ENCODE peak calls at places on chromosomes 3 and 15, in seven cellular contexts. One of them, this sample, is unnamed.
A peak's percentile ranks its signal among the peaks of the same experiment; 100 is the strongest.

GRCh38 chr3:183844606-183845005 is 19.2 kb upstream of the MAP6D1 start:
- DNase-seq in Calu3: no peak
- DNase-seq in fibroblast of pulmonary artery: peak; percentile 76
- DNase-seq in GM23338: no peak
- DNase-seq in right atrium auricular region: no peak
- DNase-seq in WERI-Rb-1: no peak
- DNase-seq in OCI-LY7: no peak
- DNase-seq in this sample: no peak

GRCh38 chr15:58229297-58229768 is 91.2 kb downstream of the AQP9 start:
- DNase-seq in Calu3: no peak
- DNase-seq in fibroblast of pulmonary artery: no peak
- DNase-seq in GM23338: peak; percentile 73
- DNase-seq in right atrium auricular region: no peak
- DNase-seq in WERI-Rb-1: no peak
- DNase-seq in OCI-LY7: no peak
- DNase-seq in this sample: peak; percentile 76

GRCh38 chr3:112633757-112634156 is 7.2 kb downstream of the CCDC80 start:
- DNase-seq in Calu3: no peak
- DNase-seq in fibroblast of pulmonary artery: no peak
- DNase-seq in GM23338: no peak
- DNase-seq in right atrium auricular region: no peak
- DNase-seq in WERI-Rb-1: no peak
- DNase-seq in OCI-LY7: no peak
- DNase-seq in this sample: no peak

GRCh38 chr3:122678496-122678895 is 2.1 kb upstream of the PARP14 start:
- DNase-seq in Calu3: no peak
- DNase-seq in fibroblast of pulmonary artery: no peak
- DNase-seq in GM23338: no peak
- DNase-seq in right atrium auricular region: no peak
- DNase-seq in WERI-Rb-1: no peak
- DNase-seq in OCI-LY7: no peak
- DNase-seq in this sample: no peak

GRCh38 chr3:72997421-72997961 is 880 bp downstream of the PPP4R2 start:
- DNase-seq in Calu3: peak; percentile 26
- DNase-seq in fibroblast of pulmonary artery: peak; percentile 69
- DNase-seq in GM23338: peak; percentile 75
- DNase-seq in right atrium auricular region: no peak
- DNase-seq in WERI-Rb-1: peak; percentile 22
- DNase-seq in OCI-LY7: peak; percentile 68
- DNase-seq in this sample: peak; percentile 68

GRCh38 chr3:8441969-8442559 is 59.6 kb upstream of the LMCD1 start:
- DNase-seq in Calu3: peak; percentile 28
- DNase-seq in fibroblast of pulmonary artery: peak; percentile 86
- DNase-seq in GM23338: peak; percentile 95
- DNase-seq in right atrium auricular region: no peak
- DNase-seq in WERI-Rb-1: no peak
- DNase-seq in OCI-LY7: peak; percentile 12
- DNase-seq in this sample: peak; percentile 79

GRCh38 chr3:56207913-56208312 is 260.4 kb downstream of the ERC2 start:
- DNase-seq in Calu3: no peak
- DNase-seq in fibroblast of pulmonary artery: no peak
- DNase-seq in GM23338: no peak
- DNase-seq in right atrium auricular region: no peak
- DNase-seq in WERI-Rb-1: no peak
- DNase-seq in OCI-LY7: no peak
- DNase-seq in this sample: no peak

GRCh38 chr3:184186184-184186901 is at the start of gene ABCF3:
- DNase-seq in Calu3: no peak
- DNase-seq in fibroblast of pulmonary artery: peak; percentile 56
- DNase-seq in GM23338: no peak
- DNase-seq in right atrium auricular region: peak; percentile 73
- DNase-seq in WERI-Rb-1: no peak
- DNase-seq in OCI-LY7: peak; percentile 28
- DNase-seq in this sample: no peak

GRCh38 chr3:177322846-177323245 is 125.6 kb upstream of the TBL1XR1 start:
- DNase-seq in Calu3: no peak
- DNase-seq in fibroblast of pulmonary artery: no peak
- DNase-seq in GM23338: no peak
- DNase-seq in right atrium auricular region: no peak
- DNase-seq in WERI-Rb-1: no peak
- DNase-seq in OCI-LY7: no peak
- DNase-seq in this sample: no peak

GRCh38 chr3:72344256-72345046 is 503.8 kb downstream of the SHQ1 start:
- DNase-seq in Calu3: no peak
- DNase-seq in fibroblast of pulmonary artery: no peak
- DNase-seq in GM23338: no peak
- DNase-seq in right atrium auricular region: no peak
- DNase-seq in WERI-Rb-1: no peak
- DNase-seq in OCI-LY7: no peak
- DNase-seq in this sample: peak; percentile 33

GRCh38 chr3:190261740-190262139 is 60.5 kb downstream of the CLDN1 start:
- DNase-seq in Calu3: no peak
- DNase-seq in fibroblast of pulmonary artery: no peak
- DNase-seq in GM23338: no peak
- DNase-seq in right atrium auricular region: no peak
- DNase-seq in WERI-Rb-1: no peak
- DNase-seq in OCI-LY7: no peak
- DNase-seq in this sample: no peak

GRCh38 chr15:34725565-34725964 is 29.2 kb downstream of the GJD2 start:
- DNase-seq in Calu3: no peak
- DNase-seq in fibroblast of pulmonary artery: no peak
- DNase-seq in GM23338: no peak
- DNase-seq in right atrium auricular region: no peak
- DNase-seq in WERI-Rb-1: no peak
- DNase-seq in OCI-LY7: no peak
- DNase-seq in this sample: no peak

GRCh38 chr3:98540346-98540745 is 8.6 kb downstream of the GPR15 start:
- DNase-seq in Calu3: no peak
- DNase-seq in fibroblast of pulmonary artery: no peak
- DNase-seq in GM23338: no peak
- DNase-seq in right atrium auricular region: no peak
- DNase-seq in WERI-Rb-1: no peak
- DNase-seq in OCI-LY7: peak; percentile 85
- DNase-seq in this sample: no peak

GRCh38 chr3:168141405-168141993 is 45.8 kb upstream of the GOLIM4 start:
- DNase-seq in Calu3: no peak
- DNase-seq in fibroblast of pulmonary artery: no peak
- DNase-seq in GM23338: no peak
- DNase-seq in right atrium auricular region: no peak
- DNase-seq in WERI-Rb-1: no peak
- DNase-seq in OCI-LY7: peak; percentile 11
- DNase-seq in this sample: no peak

GRCh38 chr15:100727291-100727851 is 125.0 kb downstream of the ASB7 start:
- DNase-seq in Calu3: peak; percentile 40
- DNase-seq in fibroblast of pulmonary artery: peak; percentile 83
- DNase-seq in GM23338: peak; percentile 8
- DNase-seq in right atrium auricular region: peak; percentile 50
- DNase-seq in WERI-Rb-1: no peak
- DNase-seq in OCI-LY7: no peak
- DNase-seq in this sample: no peak

GRCh38 chr3:15488002-15488401 is 33.5 kb downstream of the COLQ start:
- DNase-seq in Calu3: no peak
- DNase-seq in fibroblast of pulmonary artery: no peak
- DNase-seq in GM23338: no peak
- DNase-seq in right atrium auricular region: no peak
- DNase-seq in WERI-Rb-1: no peak
- DNase-seq in OCI-LY7: no peak
- DNase-seq in this sample: no peak
- TF ChIP-seq CTCF in Calu3: no peak
- TF ChIP-seq CTCF in fibroblast of pulmonary artery: no peak
- TF ChIP-seq CTCF in GM23338: no peak
- TF ChIP-seq CTCF in right atrium auricular region: no peak
- TF ChIP-seq CTCF in WERI-Rb-1: no peak
- TF ChIP-seq CTCF in OCI-LY7: no peak
- TF ChIP-seq CTCF in this sample: no peak

GRCh38 chr15:91517491-91518200 is 335.9 kb upstream of the SLCO3A1 start:
- DNase-seq in Calu3: no peak
- DNase-seq in fibroblast of pulmonary artery: peak; percentile 34
- DNase-seq in GM23338: no peak
- DNase-seq in right atrium auricular region: no peak
- DNase-seq in WERI-Rb-1: no peak
- DNase-seq in OCI-LY7: no peak
- DNase-seq in this sample: no peak

GRCh38 chr15:91515188-91515754 is 338.2 kb upstream of the SLCO3A1 start:
- DNase-seq in Calu3: peak; percentile 51
- DNase-seq in fibroblast of pulmonary artery: peak; percentile 79
- DNase-seq in GM23338: no peak
- DNase-seq in right atrium auricular region: peak; percentile 67
- DNase-seq in WERI-Rb-1: no peak
- DNase-seq in OCI-LY7: no peak
- DNase-seq in this sample: no peak

GRCh38 chr15:91521996-91522395 is 331.5 kb upstream of the SLCO3A1 start:
- DNase-seq in Calu3: no peak
- DNase-seq in fibroblast of pulmonary artery: peak; percentile 18
- DNase-seq in GM23338: no peak
- DNase-seq in right atrium auricular region: no peak
- DNase-seq in WERI-Rb-1: no peak
- DNase-seq in OCI-LY7: no peak
- DNase-seq in this sample: no peak

GRCh38 chr15:91520848-91521247 is 332.7 kb upstream of the SLCO3A1 start:
- DNase-seq in Calu3: no peak
- DNase-seq in fibroblast of pulmonary artery: no peak
- DNase-seq in GM23338: no peak
- DNase-seq in right atrium auricular region: no peak
- DNase-seq in WERI-Rb-1: no peak
- DNase-seq in OCI-LY7: no peak
- DNase-seq in this sample: no peak

GRCh38 chr15:91516866-91517265 is 336.6 kb upstream of the SLCO3A1 start:
- DNase-seq in Calu3: no peak
- DNase-seq in fibroblast of pulmonary artery: no peak
- DNase-seq in GM23338: no peak
- DNase-seq in right atrium auricular region: no peak
- DNase-seq in WERI-Rb-1: no peak
- DNase-seq in OCI-LY7: no peak
- DNase-seq in this sample: peak; percentile 72
- TF ChIP-seq CTCF in Calu3: no peak
- TF ChIP-seq CTCF in fibroblast of pulmonary artery: no peak
- TF ChIP-seq CTCF in GM23338: no peak
- TF ChIP-seq CTCF in right atrium auricular region: no peak
- TF ChIP-seq CTCF in WERI-Rb-1: no peak
- TF ChIP-seq CTCF in OCI-LY7: no peak
- TF ChIP-seq CTCF in this sample: no peak

GRCh38 chr3:100802126-100802525 is 92.8 kb downstream of the TFG start:
- DNase-seq in Calu3: peak; percentile 56
- DNase-seq in fibroblast of pulmonary artery: no peak
- DNase-seq in GM23338: no peak
- DNase-seq in right atrium auricular region: no peak
- DNase-seq in WERI-Rb-1: no peak
- DNase-seq in OCI-LY7: no peak
- DNase-seq in this sample: no peak

GRCh38 chr3:100797921-100798491 is 88.7 kb downstream of the TFG start:
- DNase-seq in Calu3: no peak
- DNase-seq in fibroblast of pulmonary artery: no peak
- DNase-seq in GM23338: no peak
- DNase-seq in right atrium auricular region: no peak
- DNase-seq in WERI-Rb-1: no peak
- DNase-seq in OCI-LY7: no peak
- DNase-seq in this sample: no peak

GRCh38 chr3:100796556-100796955 is 87.3 kb downstream of the TFG start:
- DNase-seq in Calu3: no peak
- DNase-seq in fibroblast of pulmonary artery: peak; percentile 38
- DNase-seq in GM23338: peak; percentile 53
- DNase-seq in right atrium auricular region: no peak
- DNase-seq in WERI-Rb-1: no peak
- DNase-seq in OCI-LY7: peak; percentile 8
- DNase-seq in this sample: no peak
- TF ChIP-seq CTCF in Calu3: peak; percentile 22
- TF ChIP-seq CTCF in fibroblast of pulmonary artery: peak; percentile 39
- TF ChIP-seq CTCF in GM23338: peak; percentile 57
- TF ChIP-seq CTCF in right atrium auricular region: peak; percentile 41
- TF ChIP-seq CTCF in WERI-Rb-1: peak; percentile 32
- TF ChIP-seq CTCF in OCI-LY7: peak; percentile 70
- TF ChIP-seq CTCF in this sample: peak; percentile 64

DNA sequence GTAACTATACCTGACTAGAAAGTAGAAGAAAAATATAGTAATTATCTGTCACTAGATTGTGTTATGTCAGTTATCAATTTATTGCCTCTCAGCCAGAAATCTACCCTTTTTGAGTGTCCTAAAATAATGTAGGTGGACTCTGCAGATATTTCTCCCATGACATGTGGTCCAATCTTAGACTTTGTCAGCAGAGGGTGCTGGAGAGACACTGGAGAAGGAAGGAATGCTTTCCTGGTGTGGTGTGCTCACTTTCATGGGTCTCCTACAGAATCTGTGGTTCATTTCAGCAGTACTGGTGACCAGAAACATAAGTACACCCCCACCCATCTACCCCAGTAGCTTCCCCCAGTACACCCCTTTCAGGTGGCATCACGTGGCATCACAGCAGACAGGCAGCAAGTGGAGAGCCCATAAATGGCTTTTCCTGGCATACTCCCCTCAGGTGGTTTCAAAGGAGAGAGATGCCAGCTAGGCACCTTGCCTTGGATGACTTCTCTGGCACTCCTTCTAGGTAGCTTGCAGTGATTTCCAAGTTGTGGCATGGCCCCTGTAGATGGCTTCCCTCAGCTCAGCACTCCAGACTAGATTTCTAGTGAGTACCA is 114.7 kb downstream of the GADL1 start:
- DNase-seq in Calu3: peak; percentile 49
- DNase-seq in fibroblast of pulmonary artery: peak; percentile 61
- DNase-seq in GM23338: peak; percentile 71
- DNase-seq in right atrium auricular region: no peak
- DNase-seq in WERI-Rb-1: peak; percentile 46
- DNase-seq in OCI-LY7: peak; percentile 24
- DNase-seq in this sample: peak; percentile 75
- TF ChIP-seq CTCF in Calu3: peak; percentile 31
- TF ChIP-seq CTCF in fibroblast of pulmonary artery: peak; percentile 70
- TF ChIP-seq CTCF in GM23338: peak; percentile 93
- TF ChIP-seq CTCF in right atrium auricular region: peak; percentile 51
- TF ChIP-seq CTCF in WERI-Rb-1: peak; percentile 52
- TF ChIP-seq CTCF in OCI-LY7: peak; percentile 76
- TF ChIP-seq CTCF in this sample: peak; percentile 80

This sample was measured in endodermal cell.